ENCODE peak calls at places on chromosomes 2 and 18, in four cellular contexts. N is GM12878, O is K562, L is HepG2. A is an unnamed sample.
A peak's percentile ranks its signal among the peaks of the same experiment; 100 is the strongest.

GRCh38 chr2:186891219-186891621 is 42.2 kb upstream of the ZSWIM2 start:
- DNase-seq in O (no peak), N (no peak), L (no peak), A (no peak)

GRCh38 chr18:27668126-27668525 is 483.0 kb upstream of the CHST9 start:
- DNase-seq in L (no peak), N (no peak), O (no peak), A (no peak)

GRCh38 chr2:206031162-206031784 is 54.7 kb downstream of the INO80D start:
- DNase-seq in O (no peak), L (no peak), N (peak; percentile 3), A (no peak)

GRCh38 chr2:210795506-210795905 is 239.1 kb downstream of the CPS1 start:
- DNase-seq in L (no peak), N (no peak), O (no peak), A (no peak)

GRCh38 chr2:108917526-108917925 is 71.5 kb downstream of the EDAR start:
- DNase-seq in L (no peak), O (no peak), N (no peak), A (no peak)

GRCh38 chr2:43676322-43677050 is at the start of gene C1GALT1C1L:
- DNase-seq in O (peak; percentile 62), L (peak; percentile 22), N (no peak), A (peak; percentile 48)

GRCh38 chr18:71707985-71708500 is 836.1 kb downstream of the CBLN2 start:
- DNase-seq in L (no peak), N (no peak), O (no peak), A (no peak)

GRCh38 chr2:218008060-218009040 is 5.6 kb upstream of the TNS1 start:
- DNase-seq in L (no peak), N (no peak), O (no peak), A (no peak)

GRCh38 chr2:49035477-49035876 is 118.8 kb downstream of the FSHR start:
- DNase-seq in L (no peak), O (no peak), N (no peak), A (no peak)

GRCh38 chr2:230124792-230125452 is 56.2 kb upstream of the SLC16A14 start:
- DNase-seq in N (no peak), L (no peak), O (no peak), A (no peak)

GRCh38 chr2:85394256-85394655 is 15.9 kb downstream of the CAPG start:
- DNase-seq in L (no peak), N (no peak), O (no peak), A (no peak)

GRCh38 chr2:225566798-225567197 is 167.3 kb downstream of the NYAP2 start:
- DNase-seq in O (no peak), L (no peak), N (no peak), A (no peak)

GRCh38 chr2:170425291-170425751 is 247.4 kb downstream of the MYO3B start:
- DNase-seq in O (no peak), L (peak; percentile 25), N (no peak), A (no peak)

GRCh38 chr2:42314892-42315468 is 46.0 kb downstream of the COX7A2L start:
- DNase-seq in O (no peak), N (no peak), L (no peak), A (no peak)

GRCh38 chr2:233413529-233414272 is 59.4 kb downstream of the DGKD start:
- DNase-seq in O (no peak), N (no peak), L (peak; percentile 29), A (no peak)

GRCh38 chr2:196176142-196176738 is 4.9 kb upstream of the STK17B start:
- DNase-seq in L (no peak), O (no peak), N (peak; percentile 94), A (no peak)

GRCh38 chr2:217449436-217449835 is 553.4 kb downstream of the TNS1 start:
- DNase-seq in L (no peak), O (no peak), N (no peak), A (no peak)

GRCh38 chr2:227990937-227991336 is 119.5 kb downstream of the DAW1 start:
- DNase-seq in N (no peak), O (no peak), L (no peak), A (no peak)

GRCh38 chr2:169734172-169734847 is 678 bp downstream of the KLHL23 start:
- DNase-seq in L (no peak), N (no peak), O (peak; percentile 70), A (peak; percentile 55)

DNA sequence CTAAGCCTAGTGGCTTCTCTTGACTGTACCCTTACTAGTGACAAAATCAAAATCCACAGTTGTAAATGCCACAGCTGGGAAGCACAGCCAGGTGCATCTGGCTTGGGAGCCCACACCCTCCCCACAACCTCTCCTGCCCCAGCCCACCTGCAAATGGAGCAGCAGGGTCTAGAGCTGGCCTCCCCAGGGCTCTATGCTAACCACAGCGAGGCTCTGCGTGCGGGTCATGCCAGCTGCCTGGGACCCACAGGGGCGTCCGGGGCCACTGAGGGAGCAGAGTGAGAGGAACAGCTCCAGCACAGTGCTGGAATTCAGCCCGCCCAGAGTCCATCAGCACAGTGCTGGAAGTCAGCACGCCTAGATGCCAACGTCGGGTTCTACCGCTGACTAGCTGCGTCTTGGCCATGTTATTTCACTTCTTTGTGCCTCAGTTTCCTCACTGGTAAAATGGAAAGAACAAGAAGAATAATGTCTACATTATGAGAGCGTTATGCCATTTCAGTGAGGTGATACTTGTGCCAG is 109.1 kb upstream of the ID2 start:
- DNase-seq in O (no peak), L (no peak), N (no peak), A (no peak)
- TF ChIP-seq CREM in O (no peak), L (no peak), N (no peak), A (no peak)

GRCh38 chr18:11322006-11322405 is 172.6 kb upstream of the PIEZO2 start:
- DNase-seq in O (no peak), N (no peak), L (no peak), A (no peak)
- TF ChIP-seq ETV6 in O (no peak), N (no peak), L (no peak), A (no peak)

DNA sequence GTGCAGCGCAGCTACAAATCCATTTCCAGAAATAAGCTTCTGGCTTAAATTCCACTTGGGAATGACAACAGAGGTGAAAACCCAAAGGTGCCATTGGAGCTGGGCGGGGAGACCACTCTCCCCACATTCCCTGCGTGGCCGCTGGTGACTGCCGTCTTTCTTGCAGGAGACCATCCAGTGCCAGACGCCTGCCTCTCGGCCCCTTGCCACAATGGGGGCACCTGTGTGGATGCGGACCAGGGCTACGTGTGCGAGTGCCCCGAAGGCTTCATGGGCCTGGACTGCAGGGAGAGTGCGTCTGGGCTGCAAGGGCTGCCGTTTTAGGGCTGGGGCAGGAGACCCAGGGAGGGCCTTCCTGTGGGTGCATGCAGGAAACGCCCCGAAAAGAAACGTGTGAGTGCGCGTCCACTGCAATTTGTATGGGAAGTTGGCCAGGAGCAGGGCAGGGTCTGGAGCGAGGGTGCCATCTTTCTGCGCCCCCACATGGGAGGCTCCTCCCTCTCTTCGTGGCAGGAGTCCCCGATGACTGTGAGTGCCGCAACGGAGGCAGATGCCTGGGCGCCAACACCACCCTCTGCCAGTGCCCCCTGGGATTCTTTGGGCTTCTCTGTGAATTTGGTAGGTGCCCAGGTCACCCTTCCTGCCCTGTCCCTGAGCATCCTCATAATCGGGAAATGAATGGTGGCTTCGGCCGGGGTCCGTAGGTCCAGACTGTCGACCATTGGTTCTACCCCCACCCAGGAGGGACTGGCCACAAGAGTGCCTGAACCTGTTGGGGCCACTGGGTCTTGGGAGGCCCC is 49.9 kb downstream of the SNED1 start:
- DNase-seq in N (no peak), L (no peak), O (no peak), A (no peak)
- TF ChIP-seq USF2 in N (no peak), L (no peak), O (no peak), A (no peak)

GRCh38 chr2:133787207-133787606 is 218.9 kb upstream of the NCKAP5 start:
- DNase-seq in O (no peak), L (no peak), N (no peak), A (no peak)
- TF ChIP-seq CREM in O (no peak), L (no peak), N (no peak), A (no peak)

GRCh38 chr18:3447035-3447894 is 2.7 kb upstream of the TGIF1 start:
- DNase-seq in O (peak; percentile 64), L (no peak), N (no peak), A (peak; percentile 53)
- TF ChIP-seq ETV6 in O (no peak), L (no peak), N (peak; percentile 44), A (no peak)

GRCh38 chr2:86441392-86441788 is 219 bp downstream of the KDM3A start:
- DNase-seq in L (no peak), N (no peak), O (no peak), A (no peak)

GRCh38 chr2:86441789-86442641 is 844 bp downstream of the KDM3A start:
- DNase-seq in L (peak; percentile 24), O (peak; percentile 73), N (peak; percentile 19), A (peak; percentile 41)

GRCh38 chr2:86442642-86443005 is 1.5 kb downstream of the KDM3A start:
- DNase-seq in O (peak; percentile 26), N (peak; percentile 82), L (peak; percentile 93), A (peak; percentile 24)

GRCh38 chr2:86440631-86441391 is at the start of gene KDM3A:
- DNase-seq in L (peak; percentile 99), N (peak; percentile 97), O (peak; percentile 96), A (peak; percentile 99)

GRCh38 chr2:86439879-86440630 is 1.1 kb upstream of the KDM3A start:
- DNase-seq in N (no peak), L (no peak), O (no peak), A (no peak)
- TF ChIP-seq USF2 in N (no peak), L (no peak), O (no peak), A (no peak)

GRCh38 chr2:113879457-113879856 is 10.4 kb upstream of the ACTR3 start:
- DNase-seq in L (no peak), O (no peak), N (no peak), A (no peak)
- TF ChIP-seq CREM in L (no peak), O (no peak), N (no peak), A (no peak)

DNA sequence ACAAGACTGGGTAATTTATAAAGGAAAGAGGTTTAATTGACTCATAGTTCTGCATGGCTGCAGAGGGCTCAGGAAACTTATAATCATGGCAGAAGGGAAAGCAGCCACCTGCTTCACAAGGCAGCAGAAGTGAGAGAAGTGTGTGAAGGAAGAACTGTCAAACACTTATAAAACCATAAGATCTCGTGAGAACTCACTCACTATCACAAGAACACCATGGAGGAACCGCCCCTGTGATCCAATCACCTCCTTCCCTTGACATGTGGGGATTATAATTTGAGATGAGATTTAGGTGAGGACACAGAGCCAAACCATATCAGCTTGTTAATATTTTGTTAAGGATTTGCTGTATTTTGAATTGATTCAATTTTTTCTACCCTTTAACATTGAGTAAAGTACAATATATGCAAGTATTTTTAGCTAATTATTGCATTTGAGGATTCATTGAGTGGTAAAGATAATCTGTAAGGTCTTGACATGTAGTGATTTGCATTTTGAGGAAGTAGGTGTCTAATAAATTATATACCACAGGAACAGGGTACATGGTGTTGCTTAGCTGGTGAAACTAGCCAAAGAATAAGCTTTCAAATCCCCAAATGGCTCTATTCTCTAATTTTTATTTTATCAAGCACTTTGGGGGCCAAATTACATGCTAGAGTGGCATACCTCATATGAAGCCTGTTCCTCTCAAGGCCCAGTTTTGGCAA is 3.9 kb upstream of the C2orf69 start:
- DNase-seq in L (no peak), O (no peak), N (no peak), A (no peak)
- TF ChIP-seq ETV6 in L (no peak), O (no peak), N (no peak), A (no peak)